ENCODE peak calls at places on chromosome 17, in five cellular contexts. N, T, B, K and E are unnamed samples.

GRCh38 chr17:32627233-32628008 is 140.6 kb downstream of the CDK5R1 start:
- DNase-seq in N (no peak), T (no peak), B (no peak), K (no peak), E (no peak)

GRCh38 chr17:488993-489757 is 136.6 kb upstream of the RPH3AL start:
- DNase-seq in N (no peak), T (no peak), B (peak; percentile 41), K (no peak), E (no peak)

GRCh38 chr17:11380761-11381160 is 139.7 kb downstream of the SHISA6 start:
- DNase-seq in N (no peak), T (no peak), B (no peak), K (no peak), E (no peak)

GRCh38 chr17:49980703-49981197 is 11.8 kb downstream of the DLX4 start:
- DNase-seq in N (no peak), T (no peak), B (no peak), K (no peak), E (no peak)

GRCh38 chr17:49565948-49566491 is 9.7 kb upstream of the NXPH3 start:
- DNase-seq in N (no peak), T (no peak), B (no peak), K (no peak), E (no peak)

GRCh38 chr17:2946130-2946529 is 117.3 kb downstream of the OR1D5 start:
- DNase-seq in N (no peak), T (no peak), B (no peak), K (no peak), E (no peak)

GRCh38 chr17:16046966-16047365 is 47.3 kb downstream of the TTC19 start:
- DNase-seq in N (no peak), T (no peak), B (no peak), K (no peak), E (no peak)

GRCh38 chr17:81097943-81098308 is 63.0 kb downstream of the BAIAP2 start:
- DNase-seq in N (no peak), T (no peak), B (no peak), K (no peak), E (no peak)